ENCODE peak calls at places on chromosomes 4 and X, in seven cellular contexts. One of them, this sample, is unnamed.

GRCh38 chr4:138892483-138893386 is 122.8 kb upstream of the NOCT start:
- DNase-seq in kidney epithelial cell: no peak
- DNase-seq in iris pigment epithelial cell: peak
- DNase-seq in fibroblast of lung: peak
- DNase-seq in endothelial cell of umbilical vein: no peak
- DNase-seq in renal cortical epithelial cell: no peak
- DNase-seq in HS-5: no peak
- DNase-seq in this sample: peak

GRCh38 chr4:147853706-147854105 is 121.8 kb downstream of the ARHGAP10 start:
- DNase-seq in kidney epithelial cell: no peak
- DNase-seq in iris pigment epithelial cell: no peak
- DNase-seq in fibroblast of lung: no peak
- DNase-seq in endothelial cell of umbilical vein: no peak
- DNase-seq in renal cortical epithelial cell: no peak
- DNase-seq in HS-5: peak
- DNase-seq in this sample: no peak

GRCh38 chr4:78704981-78705757 is 71.0 kb upstream of the BMP2K start:
- DNase-seq in kidney epithelial cell: no peak
- DNase-seq in iris pigment epithelial cell: peak
- DNase-seq in fibroblast of lung: peak
- DNase-seq in endothelial cell of umbilical vein: no peak
- DNase-seq in renal cortical epithelial cell: peak
- DNase-seq in HS-5: peak
- DNase-seq in this sample: peak

GRCh38 chrX:9340619-9341304 is 124.1 kb upstream of the TBL1X start:
- DNase-seq in kidney epithelial cell: no peak
- DNase-seq in iris pigment epithelial cell: peak
- DNase-seq in fibroblast of lung: peak
- DNase-seq in endothelial cell of umbilical vein: peak
- DNase-seq in renal cortical epithelial cell: no peak
- DNase-seq in HS-5: no peak
- DNase-seq in this sample: peak

GRCh38 chr4:41214158-41215146 is at the start of gene APBB2:
- DNase-seq in kidney epithelial cell: peak
- DNase-seq in iris pigment epithelial cell: peak
- DNase-seq in fibroblast of lung: peak
- DNase-seq in endothelial cell of umbilical vein: peak
- DNase-seq in renal cortical epithelial cell: peak
- DNase-seq in HS-5: peak
- DNase-seq in this sample: peak

GRCh38 chr4:154491731-154492249 is at the start of gene DCHS2:
- DNase-seq in kidney epithelial cell: no peak
- DNase-seq in iris pigment epithelial cell: no peak
- DNase-seq in fibroblast of lung: no peak
- DNase-seq in endothelial cell of umbilical vein: no peak
- DNase-seq in renal cortical epithelial cell: no peak
- DNase-seq in HS-5: no peak
- DNase-seq in this sample: no peak

GRCh38 chr4:7771541-7772507 is 167.8 kb downstream of the AFAP1 start:
- DNase-seq in kidney epithelial cell: no peak
- DNase-seq in iris pigment epithelial cell: no peak
- DNase-seq in fibroblast of lung: no peak
- DNase-seq in endothelial cell of umbilical vein: no peak
- DNase-seq in renal cortical epithelial cell: no peak
- DNase-seq in HS-5: no peak
- DNase-seq in this sample: no peak

GRCh38 chr4:94827481-94828110 is 69.8 kb downstream of the BMPR1B start:
- DNase-seq in kidney epithelial cell: peak
- DNase-seq in iris pigment epithelial cell: peak
- DNase-seq in fibroblast of lung: peak
- DNase-seq in endothelial cell of umbilical vein: peak
- DNase-seq in renal cortical epithelial cell: peak
- DNase-seq in HS-5: peak
- DNase-seq in this sample: peak

GRCh38 chr4:175419120-175419774 is 392.8 kb downstream of the GPM6A start:
- DNase-seq in kidney epithelial cell: peak
- DNase-seq in iris pigment epithelial cell: peak
- DNase-seq in fibroblast of lung: peak
- DNase-seq in endothelial cell of umbilical vein: no peak
- DNase-seq in renal cortical epithelial cell: peak
- DNase-seq in HS-5: peak
- DNase-seq in this sample: peak

GRCh38 chrX:155632424-155633100 is 19.8 kb upstream of the TMLHE start:
- DNase-seq in kidney epithelial cell: no peak
- DNase-seq in iris pigment epithelial cell: peak
- DNase-seq in fibroblast of lung: no peak
- DNase-seq in endothelial cell of umbilical vein: peak
- DNase-seq in renal cortical epithelial cell: peak
- DNase-seq in HS-5: no peak
- DNase-seq in this sample: no peak

GRCh38 chr4:84279678-84280077 is 219.4 kb downstream of the NKX6-1 start:
- DNase-seq in kidney epithelial cell: peak
- DNase-seq in iris pigment epithelial cell: peak
- DNase-seq in fibroblast of lung: peak
- DNase-seq in endothelial cell of umbilical vein: no peak
- DNase-seq in renal cortical epithelial cell: peak
- DNase-seq in HS-5: no peak
- DNase-seq in this sample: peak

GRCh38 chr4:54224960-54225670 is 4.0 kb upstream of the PDGFRA start:
- DNase-seq in kidney epithelial cell: no peak
- DNase-seq in iris pigment epithelial cell: no peak
- DNase-seq in fibroblast of lung: no peak
- DNase-seq in endothelial cell of umbilical vein: no peak
- DNase-seq in renal cortical epithelial cell: no peak
- DNase-seq in HS-5: no peak
- DNase-seq in this sample: no peak

GRCh38 chr4:4989083-4989622 is 30.1 kb downstream of the CYTL1 start:
- DNase-seq in kidney epithelial cell: no peak
- DNase-seq in iris pigment epithelial cell: no peak
- DNase-seq in fibroblast of lung: no peak
- DNase-seq in endothelial cell of umbilical vein: no peak
- DNase-seq in renal cortical epithelial cell: no peak
- DNase-seq in HS-5: no peak
- DNase-seq in this sample: no peak

GRCh38 chr4:95314573-95314972 is 234.2 kb downstream of the UNC5C start:
- DNase-seq in kidney epithelial cell: no peak
- DNase-seq in iris pigment epithelial cell: no peak
- DNase-seq in fibroblast of lung: no peak
- DNase-seq in endothelial cell of umbilical vein: no peak
- DNase-seq in renal cortical epithelial cell: no peak
- DNase-seq in HS-5: no peak
- DNase-seq in this sample: no peak

GRCh38 chr4:3421470-3421869 is 20.3 kb upstream of the HGFAC start:
- DNase-seq in kidney epithelial cell: no peak
- DNase-seq in iris pigment epithelial cell: no peak
- DNase-seq in fibroblast of lung: no peak
- DNase-seq in endothelial cell of umbilical vein: no peak
- DNase-seq in renal cortical epithelial cell: no peak
- DNase-seq in HS-5: no peak
- DNase-seq in this sample: no peak

GRCh38 chrX:40146471-40147398 is 49.0 kb upstream of the BCOR start:
- DNase-seq in kidney epithelial cell: no peak
- DNase-seq in iris pigment epithelial cell: peak
- DNase-seq in fibroblast of lung: peak
- DNase-seq in endothelial cell of umbilical vein: no peak
- DNase-seq in renal cortical epithelial cell: no peak
- DNase-seq in HS-5: no peak
- DNase-seq in this sample: peak

GRCh38 chr4:87896020-87896621 is 63.4 kb downstream of the MEPE start:
- DNase-seq in kidney epithelial cell: peak
- DNase-seq in iris pigment epithelial cell: peak
- DNase-seq in fibroblast of lung: peak
- DNase-seq in endothelial cell of umbilical vein: peak
- DNase-seq in renal cortical epithelial cell: peak
- DNase-seq in HS-5: peak
- DNase-seq in this sample: peak

GRCh38 chrX:1442724-1443367 is 9.9 kb downstream of the ASMTL start:
- DNase-seq in kidney epithelial cell: no peak
- DNase-seq in iris pigment epithelial cell: no peak
- DNase-seq in fibroblast of lung: no peak
- DNase-seq in endothelial cell of umbilical vein: no peak
- DNase-seq in renal cortical epithelial cell: no peak
- DNase-seq in HS-5: no peak
- DNase-seq in this sample: no peak

GRCh38 chr4:17613761-17614415 is 553 bp upstream of the MED28 start:
- DNase-seq in kidney epithelial cell: peak
- DNase-seq in iris pigment epithelial cell: peak
- DNase-seq in fibroblast of lung: peak
- DNase-seq in endothelial cell of umbilical vein: no peak
- DNase-seq in renal cortical epithelial cell: peak
- DNase-seq in HS-5: peak
- DNase-seq in this sample: peak

GRCh38 chr4:90727938-90728337 is 600.7 kb downstream of the CCSER1 start:
- DNase-seq in kidney epithelial cell: peak
- DNase-seq in iris pigment epithelial cell: peak
- DNase-seq in fibroblast of lung: peak
- DNase-seq in endothelial cell of umbilical vein: no peak
- DNase-seq in renal cortical epithelial cell: peak
- DNase-seq in HS-5: peak
- DNase-seq in this sample: peak

GRCh38 chr4:87097075-87097474 is 123.3 kb downstream of the KLHL8 start:
- DNase-seq in kidney epithelial cell: no peak
- DNase-seq in iris pigment epithelial cell: no peak
- DNase-seq in fibroblast of lung: no peak
- DNase-seq in endothelial cell of umbilical vein: no peak
- DNase-seq in renal cortical epithelial cell: no peak
- DNase-seq in HS-5: no peak
- DNase-seq in this sample: no peak

GRCh38 chrX:108590496-108590895 is 145.9 kb downstream of the IRS4 start:
- DNase-seq in kidney epithelial cell: no peak
- DNase-seq in iris pigment epithelial cell: peak
- DNase-seq in fibroblast of lung: peak
- DNase-seq in endothelial cell of umbilical vein: peak
- DNase-seq in renal cortical epithelial cell: no peak
- DNase-seq in HS-5: no peak
- DNase-seq in this sample: peak

GRCh38 chrX:151974336-151975227 is at the start of gene GABRE:
- DNase-seq in kidney epithelial cell: no peak
- DNase-seq in iris pigment epithelial cell: peak
- DNase-seq in fibroblast of lung: peak
- DNase-seq in endothelial cell of umbilical vein: peak
- DNase-seq in renal cortical epithelial cell: no peak
- DNase-seq in HS-5: no peak
- DNase-seq in this sample: no peak

GRCh38 chr4:126784966-126785580 is 847.7 kb upstream of the INTU start:
- DNase-seq in kidney epithelial cell: no peak
- DNase-seq in iris pigment epithelial cell: no peak
- DNase-seq in fibroblast of lung: peak
- DNase-seq in endothelial cell of umbilical vein: no peak
- DNase-seq in renal cortical epithelial cell: peak
- DNase-seq in HS-5: no peak
- DNase-seq in this sample: peak

GRCh38 chr4:10492486-10492885 is 35.3 kb upstream of the ZNF518B start:
- DNase-seq in kidney epithelial cell: no peak
- DNase-seq in iris pigment epithelial cell: no peak
- DNase-seq in fibroblast of lung: no peak
- DNase-seq in endothelial cell of umbilical vein: no peak
- DNase-seq in renal cortical epithelial cell: no peak
- DNase-seq in HS-5: no peak
- DNase-seq in this sample: no peak

This sample was measured in astrocyte.